ENCODE peak calls at places on chromosome 9, in eight cellular contexts. N is mammary epithelial cell, R is Karpas-422, P is astrocyte, I is trophoblast cell, D is neuronal stem cell, E is keratinocyte, U is endodermal cell. Z is an unnamed sample.

GRCh38 chr9:114516913-114517312 is 11.6 kb upstream of the WHRN start:
- DNase-seq in E (no peak), R (no peak), P (peak; percentile 90), I (no peak), D (no peak), N (peak; percentile 82), U (peak; percentile 69), Z (no peak)

GRCh38 chr9:114653556-114654159 is 3.9 kb downstream of the TEX53 start:
- DNase-seq in N (peak; percentile 60), P (peak; percentile 47), U (peak; percentile 93), D (peak; percentile 75), R (peak; percentile 94), I (peak; percentile 68), E (no peak), Z (peak; percentile 89)

GRCh38 chr9:96193356-96193755 is 108.6 kb downstream of the HSD17B3 start:
- DNase-seq in R (no peak), E (no peak), P (no peak), D (no peak), U (no peak), N (no peak), I (no peak), Z (no peak)

GRCh38 chr9:114484854-114485443 is 20.3 kb downstream of the WHRN start:
- DNase-seq in I (peak; percentile 13), D (no peak), U (no peak), R (peak; percentile 65), N (peak; percentile 90), E (peak; percentile 86), P (peak; percentile 82), Z (peak; percentile 29)

GRCh38 chr9:121744687-121745395 is 93.4 kb downstream of the DAB2IP start:
- DNase-seq in N (peak; percentile 57), I (peak; percentile 90), U (peak; percentile 78), P (peak; percentile 65), D (no peak), R (no peak), E (no peak), Z (no peak)

GRCh38 chr9:98755006-98755618 is 41.2 kb downstream of the ANKS6 start:
- DNase-seq in N (no peak), U (no peak), P (no peak), E (no peak), D (no peak), R (no peak), I (no peak), Z (no peak)

GRCh38 chr9:109114670-109115069 is 5.1 kb downstream of the TMEM245 start:
- DNase-seq in N (peak; percentile 70), R (no peak), E (no peak), D (no peak), P (peak; percentile 72), U (no peak), I (no peak), Z (no peak)

GRCh38 chr9:33132249-33132772 is 34.8 kb downstream of the B4GALT1 start:
- DNase-seq in R (no peak), P (peak; percentile 85), D (no peak), U (no peak), I (no peak), N (peak; percentile 81), E (peak; percentile 76), Z (peak; percentile 76)

GRCh38 chr9:113516840-113517577 is 53.5 kb downstream of the RGS3 start:
- DNase-seq in R (no peak), I (no peak), D (no peak), U (no peak), P (peak; percentile 14), E (no peak), N (no peak), Z (no peak)

GRCh38 chr9:107488400-107489143 is 997 bp downstream of the KLF4 start:
- DNase-seq in R (no peak), U (peak; percentile 82), I (peak; percentile 54), D (no peak), N (peak; percentile 70), E (no peak), P (peak; percentile 16), Z (peak; percentile 82)

GRCh38 chr9:107486674-107487520 is 2.7 kb downstream of the KLF4 start:
- DNase-seq in U (peak; percentile 69), D (no peak), N (no peak), E (no peak), R (no peak), P (no peak), I (no peak), Z (peak; percentile 37)

GRCh38 chr9:107489144-107489673 is 360 bp downstream of the KLF4 start:
- DNase-seq in I (no peak), P (no peak), R (no peak), D (no peak), U (no peak), E (no peak), N (no peak), Z (no peak)

GRCh38 chr9:107489687-107490605 is at the start of gene KLF4:
- DNase-seq in R (no peak), N (peak; percentile 91), I (peak; percentile 80), P (peak; percentile 78), D (peak; percentile 95), E (no peak), U (peak; percentile 97), Z (peak; percentile 98)

DNA sequence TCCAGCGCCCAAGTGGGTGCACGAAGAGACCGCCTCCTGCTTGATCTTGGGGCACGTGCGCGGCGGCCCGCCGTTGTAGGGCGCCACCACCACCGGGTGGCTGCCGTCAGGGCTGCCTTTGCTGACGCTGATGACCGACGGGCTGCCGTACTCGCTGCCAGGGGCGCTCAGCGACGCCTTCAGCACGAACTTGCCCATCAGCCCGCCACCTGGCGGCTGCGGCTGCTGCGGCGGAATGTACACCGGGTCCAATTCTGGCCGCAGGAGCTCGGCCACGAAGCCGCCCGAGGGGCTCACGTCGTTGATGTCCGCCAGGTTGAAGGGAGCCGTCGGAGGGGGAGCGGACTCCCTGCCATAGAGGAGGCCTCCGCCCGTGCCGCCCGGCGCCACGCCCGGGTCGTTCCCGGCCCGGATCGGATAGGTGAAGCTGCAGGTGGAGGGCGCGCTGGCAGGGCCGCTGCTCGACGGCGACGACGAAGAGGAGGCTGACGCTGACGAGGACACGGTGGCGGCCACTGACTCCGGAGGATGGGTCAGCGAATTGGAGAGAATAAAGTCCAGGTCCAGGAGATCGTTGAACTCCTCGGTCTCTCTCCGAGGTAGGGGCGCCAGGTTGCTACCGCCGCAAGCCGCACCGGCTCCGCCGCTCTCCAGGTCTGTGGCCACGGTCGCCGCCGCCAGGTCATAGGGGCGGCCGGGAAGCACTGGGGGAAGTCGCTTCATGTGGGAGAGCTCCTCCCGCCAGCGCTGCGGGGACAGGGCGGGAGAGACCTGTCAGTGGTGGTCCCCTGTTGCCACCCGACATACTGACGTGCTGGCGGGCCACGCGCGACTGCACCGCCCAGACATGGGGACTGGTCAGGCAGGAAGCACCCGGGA is 1.8 kb downstream of the KLF4 start:
- DNase-seq in P (peak; percentile 30), N (no peak), I (peak; percentile 39), E (no peak), D (peak; percentile 69), R (no peak), U (peak; percentile 93), Z (peak; percentile 33)
- H3K4me3 ChIP-seq in P (peak overlapping the region; percentile 64), N (peak overlapping the region; percentile 94), I (peak overlapping the region; percentile 89), E (peak overlapping the region; percentile 94), D (peak overlapping the region; percentile 83), R (no peak overlapping the region), U (peak overlapping the region; percentile 85), Z (peak overlapping the region; percentile 92)

GRCh38 chr9:104779334-104779733 is 15.4 kb downstream of the NIPSNAP3B start:
- DNase-seq in P (no peak), I (no peak), D (no peak), N (no peak), R (no peak), U (no peak), E (no peak), Z (no peak)

GRCh38 chr9:104780796-104781395 is 17.0 kb downstream of the NIPSNAP3B start:
- DNase-seq in E (no peak), P (no peak), N (peak; percentile 43), I (no peak), U (no peak), D (no peak), R (peak; percentile 74), Z (peak; percentile 78)

GRCh38 chr9:104778802-104779201 is 14.9 kb downstream of the NIPSNAP3B start:
- DNase-seq in P (no peak), I (no peak), N (no peak), D (no peak), R (no peak), E (no peak), U (peak; percentile 52), Z (no peak)

GRCh38 chr9:104776787-104777186 is 12.9 kb downstream of the NIPSNAP3B start:
- DNase-seq in N (no peak), E (no peak), D (no peak), P (peak; percentile 39), U (no peak), R (no peak), I (no peak), Z (no peak)

GRCh38 chr9:104779946-104780539 is 16.1 kb downstream of the NIPSNAP3B start:
- DNase-seq in U (no peak), N (no peak), I (no peak), D (no peak), E (no peak), R (no peak), P (no peak), Z (no peak)
- H3K9ac ChIP-seq in U (no peak overlapping the region), N (no peak overlapping the region), I (no peak overlapping the region), D (no peak overlapping the region), E (no peak overlapping the region), R (no peak overlapping the region), P (no peak overlapping the region), Z (peak overlapping the region; percentile 63)

GRCh38 chr9:126614088-126614454 is 343 bp downstream of the LMX1B start:
- DNase-seq in P (no peak), N (no peak), I (no peak), U (peak; percentile 73), R (no peak), D (no peak), E (no peak), Z (no peak)
- H3K4me3 ChIP-seq in P (no peak overlapping the region), N (peak overlapping the region; percentile 78), I (no peak overlapping the region), U (peak overlapping the region; percentile 85), R (no peak overlapping the region), D (no peak overlapping the region), E (peak overlapping the region; percentile 48), Z (no peak overlapping the region)

GRCh38 chr9:12812710-12813109 is 37.9 kb downstream of the LURAP1L start:
- DNase-seq in R (no peak), N (no peak), D (no peak), U (no peak), E (no peak), P (no peak), I (no peak), Z (no peak)

GRCh38 chr9:12813533-12813932 is 38.7 kb downstream of the LURAP1L start:
- DNase-seq in I (no peak), U (no peak), N (no peak), E (no peak), D (no peak), R (no peak), P (no peak), Z (no peak)

GRCh38 chr9:12809720-12810119 is 34.9 kb downstream of the LURAP1L start:
- DNase-seq in D (no peak), N (no peak), R (no peak), U (no peak), E (no peak), P (no peak), I (no peak), Z (no peak)

GRCh38 chr9:12813960-12814876 is 39.4 kb downstream of the LURAP1L start:
- DNase-seq in P (peak; percentile 99), N (peak; percentile 99), D (no peak), U (no peak), E (peak; percentile 92), I (peak; percentile 87), R (no peak), Z (peak; percentile 98)

GRCh38 chr9:12811935-12812334 is 37.1 kb downstream of the LURAP1L start:
- DNase-seq in U (no peak), E (no peak), N (no peak), I (no peak), R (no peak), P (no peak), D (no peak), Z (no peak)
- H3K9ac ChIP-seq in U (no peak overlapping the region), E (no peak overlapping the region), N (no peak overlapping the region), I (no peak overlapping the region), R (no peak overlapping the region), P (no peak overlapping the region), D (no peak overlapping the region), Z (no peak overlapping the region)

Z was measured in adipocyte.